ENCODE peak calls at places on chromosomes 7 and 10, in four cellular contexts. H, E, A and L are unnamed samples.

GRCh38 chr10:59626523-59626869 is 83.2 kb downstream of the SLC16A9 start:
- DNase-seq in E (no peak), H (no peak), A (no peak), L (no peak)

GRCh38 chr10:126066491-126066890 is 170.1 kb downstream of the FANK1 start:
- DNase-seq in A (no peak), H (no peak), E (no peak), L (no peak)

GRCh38 chr7:542935-543789 is 23.5 kb upstream of the PDGFA start:
- DNase-seq in A (peak), H (no peak), E (peak), L (no peak)

GRCh38 chr10:35961501-35961900 is 319.4 kb upstream of the FZD8 start:
- DNase-seq in E (peak), A (peak), H (no peak), L (no peak)

GRCh38 chr7:99079104-99079503 is 64.8 kb downstream of the SMURF1 start:
- DNase-seq in A (no peak), E (no peak), H (no peak), L (no peak)

GRCh38 chr7:14424675-14425074 is 435.2 kb upstream of the ETV1 start:
- DNase-seq in A (peak), H (no peak), E (no peak), L (no peak)

GRCh38 chr10:45160266-45160665 is 155.1 kb downstream of the OR13A1 start:
- DNase-seq in H (no peak), E (peak), A (peak), L (no peak)

GRCh38 chr7:134879815-134880475 is 100.5 kb downstream of the CALD1 start:
- DNase-seq in E (no peak), A (no peak), H (no peak), L (no peak)

GRCh38 chr10:34885901-34886300 is 70.8 kb upstream of the PARD3 start:
- DNase-seq in H (no peak), E (no peak), A (no peak), L (no peak)

GRCh38 chr10:34889004-34889869 is 74.1 kb upstream of the PARD3 start:
- DNase-seq in E (no peak), A (no peak), H (no peak), L (no peak)

GRCh38 chr10:34895977-34896376 is 80.9 kb upstream of the PARD3 start:
- DNase-seq in A (no peak), H (no peak), E (no peak), L (no peak)

GRCh38 chr10:34886906-34887615 is 72.0 kb upstream of the PARD3 start:
- DNase-seq in A (no peak), H (no peak), E (no peak), L (no peak)

GRCh38 chr10:34890931-34891330 is 75.8 kb upstream of the PARD3 start:
- DNase-seq in H (no peak), E (peak), A (no peak), L (no peak)
- TF ChIP-seq CTCF in H (no peak), E (no peak), A (no peak), L (no peak)

DNA sequence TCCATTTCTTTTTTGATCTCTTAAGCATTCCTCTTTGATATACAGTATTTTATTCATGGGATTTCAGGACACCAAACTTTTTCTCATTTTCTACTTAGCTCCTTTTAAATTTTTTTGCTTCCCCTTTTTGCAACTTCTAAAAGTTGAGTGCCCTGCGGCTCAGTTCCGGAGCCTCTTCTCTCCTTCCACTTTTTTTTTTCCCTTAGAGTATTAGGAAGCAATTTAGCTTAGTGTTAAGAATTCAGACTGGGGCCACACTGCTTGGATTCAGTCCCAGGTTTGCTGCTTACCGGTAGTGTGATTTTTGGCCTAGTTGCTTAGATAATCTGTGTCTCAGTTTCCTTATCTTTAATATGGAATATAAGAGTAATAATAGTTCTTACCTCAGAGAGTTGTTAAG is 3.4 kb downstream of the STAM start:
- DNase-seq in H (no peak), A (no peak), E (no peak), L (no peak)
- H3K4me3 ChIP-seq in H (no peak), A (no peak), E (no peak), L (no peak)

GRCh38 chr7:128041203-128041602 is 10.0 kb upstream of the LRRC4 start:
- DNase-seq in E (peak), A (peak), H (no peak), L (no peak)

GRCh38 chr7:128040205-128040604 is 9.0 kb upstream of the LRRC4 start:
- DNase-seq in A (no peak), H (no peak), E (no peak), L (no peak)

GRCh38 chr7:128044064-128044463 is 12.8 kb upstream of the LRRC4 start:
- DNase-seq in E (no peak), H (no peak), A (no peak), L (no peak)

GRCh38 chr7:128042027-128042426 is 10.8 kb upstream of the LRRC4 start:
- DNase-seq in H (peak), A (no peak), E (no peak), L (no peak)

GRCh38 chr7:128045766-128046165 is 14.5 kb upstream of the LRRC4 start:
- DNase-seq in H (no peak), A (no peak), E (peak), L (no peak)
- TF ChIP-seq CTCF in H (no peak), A (no peak), E (no peak), L (no peak)

GRCh38 chr10:43192824-43193223 is 54.6 kb downstream of the CSGALNACT2 start:
- DNase-seq in H (peak), E (no peak), A (no peak), L (no peak)

GRCh38 chr10:43193496-43194080 is 55.3 kb downstream of the CSGALNACT2 start:
- DNase-seq in H (peak), A (no peak), E (no peak), L (no peak)

GRCh38 chr10:43188702-43189101 is 50.5 kb downstream of the CSGALNACT2 start:
- DNase-seq in A (peak), E (peak), H (no peak), L (no peak)

GRCh38 chr10:43194266-43194665 is 56.0 kb downstream of the CSGALNACT2 start:
- DNase-seq in E (no peak), A (no peak), H (no peak), L (no peak)

GRCh38 chr10:43190775-43191174 is 52.5 kb downstream of the CSGALNACT2 start:
- DNase-seq in H (no peak), A (peak), E (no peak), L (no peak)
- H3K4me3 ChIP-seq in H (no peak), A (no peak), E (no peak), L (no peak)

GRCh38 chr7:78129865-78130264 is 331.3 kb downstream of the PHTF2 start:
- DNase-seq in A (no peak), E (no peak), H (no peak), L (no peak)

GRCh38 chr7:78134748-78135147 is 336.2 kb downstream of the PHTF2 start:
- DNase-seq in H (no peak), E (no peak), A (no peak), L (no peak)

GRCh38 chr7:78130443-78131200 is 332.0 kb downstream of the PHTF2 start:
- DNase-seq in H (no peak), E (no peak), A (no peak), L (no peak)

GRCh38 chr7:78139335-78139734 is 340.8 kb downstream of the PHTF2 start:
- DNase-seq in E (no peak), H (no peak), A (no peak), L (no peak)

DNA sequence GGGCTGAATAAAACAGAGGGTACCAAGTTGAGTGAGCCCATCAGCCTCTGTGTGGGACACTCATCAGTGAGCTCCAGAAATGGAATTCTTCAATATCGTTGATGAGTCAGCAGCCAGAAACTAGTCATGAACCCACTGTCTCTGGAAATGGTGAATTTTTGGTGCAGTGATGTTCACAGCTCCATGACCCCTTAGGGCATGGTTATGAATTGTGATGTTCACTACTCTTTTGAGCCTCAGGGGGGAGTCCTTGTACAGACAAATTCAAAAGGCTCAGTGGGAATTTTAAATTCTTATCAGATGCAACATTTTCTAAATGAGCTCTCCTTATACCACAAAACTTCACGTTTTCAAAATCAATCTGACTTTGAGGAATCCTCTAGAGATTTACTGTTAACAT is 335.7 kb downstream of the PHTF2 start:
- DNase-seq in H (no peak), A (peak), E (peak), L (no peak)
- TF ChIP-seq CTCF in H (peak), A (peak), E (peak), L (peak)

GRCh38 chr7:151226560-151226874 is 488 bp downstream of the ABCF2 start:
- DNase-seq in E (no peak), A (no peak), H (no peak), L (no peak)

GRCh38 chr7:151225948-151226510 is 976 bp downstream of the ABCF2 start:
- DNase-seq in H (no peak), E (no peak), A (no peak), L (no peak)

GRCh38 chr7:151229249-151229648 is 2.2 kb upstream of the ABCF2 start:
- DNase-seq in E (no peak), H (no peak), A (no peak), L (no peak)

GRCh38 chr7:151226875-151227782 is at the start of gene ABCF2:
- DNase-seq in A (peak), E (peak), H (peak), L (peak)

DNA sequence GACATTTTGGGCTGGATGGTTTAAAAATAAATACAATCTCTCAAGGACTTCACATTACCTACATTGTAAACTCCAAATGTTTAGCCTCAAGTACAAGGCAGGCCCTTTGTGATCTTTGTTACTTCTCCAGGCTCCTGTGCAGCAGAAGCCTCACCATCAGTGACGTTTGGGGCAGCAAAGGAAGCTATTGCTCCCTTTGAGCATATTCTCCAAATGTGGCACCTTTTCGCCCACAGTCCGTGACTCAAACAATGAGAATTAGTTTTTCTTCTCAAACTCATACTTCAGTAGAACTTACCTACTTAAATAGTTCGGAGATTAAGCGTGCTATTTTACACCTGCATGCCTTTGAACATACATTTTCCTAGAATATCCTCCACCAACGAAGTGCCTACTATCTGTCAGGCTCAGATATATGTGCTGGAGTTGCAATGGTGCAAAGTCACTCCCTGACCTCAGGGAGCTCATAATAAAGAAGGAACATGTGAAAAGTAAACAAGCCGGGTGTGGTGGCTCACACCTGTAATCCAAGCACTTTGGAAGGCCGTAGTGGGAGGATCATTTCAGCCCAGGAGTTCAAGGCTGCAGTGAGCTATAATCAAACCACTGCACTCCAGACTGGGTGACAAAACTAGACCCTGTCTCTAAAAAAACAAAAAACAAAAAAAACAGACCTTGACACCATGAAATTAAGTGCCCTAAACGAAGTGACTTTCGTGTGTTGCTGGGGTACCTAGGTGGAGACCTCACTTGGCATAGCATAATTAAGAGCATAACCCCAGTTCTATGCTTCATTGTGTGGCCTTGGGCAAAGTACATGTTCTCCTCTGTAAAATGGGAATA is 1.2 kb upstream of the ABCF2 start:
- DNase-seq in H (no peak), A (no peak), E (no peak), L (no peak)
- H3K4me3 ChIP-seq in H (peak), A (peak), E (peak), L (peak)

GRCh38 chr7:2637066-2637471 is 5.3 kb downstream of the TTYH3 start:
- DNase-seq in A (no peak), H (no peak), E (no peak), L (no peak)
- TF ChIP-seq CTCF in A (no peak), H (no peak), E (no peak), L (no peak)